ENCODE peak calls at places on chromosome 4, in six cellular contexts. I is GM04504, U is GM04503, Q is nucleus accumbens, V is HL-60, H is pancreas. B is an unnamed sample.

GRCh38 chr4:24236532-24236931 is 346.7 kb upstream of the PPARGC1A start:
- DNase-seq in U (no peak), Q (no peak), I (no peak), V (no peak), H (no peak), B (no peak)

GRCh38 chr4:186946140-186946539 is 222.5 kb upstream of the FAT1 start:
- DNase-seq in H (peak), V (no peak), Q (no peak), U (no peak), I (no peak), B (no peak)

GRCh38 chr4:32929738-32930688 is 2209.8 kb downstream of the PCDH7 start:
- DNase-seq in V (no peak), I (peak), U (no peak), Q (no peak), H (no peak), B (no peak)

GRCh38 chr4:147626903-147627302 is 9.7 kb downstream of the TMEM184C start:
- DNase-seq in Q (no peak), U (no peak), H (no peak), V (no peak), I (no peak), B (no peak)

GRCh38 chr4:120869511-120870278 is 52.8 kb downstream of the PRDM5 start:
- DNase-seq in V (no peak), H (no peak), U (no peak), Q (no peak), I (no peak), B (no peak)

GRCh38 chr4:3700223-3700622 is 66.0 kb upstream of the ADRA2C start:
- DNase-seq in H (no peak), V (no peak), I (no peak), U (no peak), Q (no peak), B (no peak)

GRCh38 chr4:8817813-8818062 is 53.9 kb downstream of the HMX1 start:
- DNase-seq in Q (no peak), H (peak), I (no peak), U (no peak), V (no peak), B (no peak)

GRCh38 chr4:177396352-177396751 is 45.9 kb downstream of the AGA start:
- DNase-seq in V (no peak), H (no peak), Q (no peak), I (no peak), U (no peak), B (no peak)

B was measured in stromal cell of bone marrow.